ENCODE peak calls at places on chromosomes 12 and 14, in five cellular contexts. U is A549; W is H1; L is osteoblast; N is CD4-positive, CD25-positive, alpha-beta regulatory T cell. T is an unnamed sample.

GRCh38 chr12:16187684-16188083 is 89.8 kb downstream of the SLC15A5 start:
- DNase-seq in U (no peak), W (no peak), L (no peak), N (no peak), T (no peak)

GRCh38 chr14:32435411-32435810 is 106.3 kb downstream of the AKAP6 start:
- DNase-seq in U (no peak), W (no peak), L (no peak), N (no peak), T (no peak)

GRCh38 chr12:27142102-27142721 is 59.8 kb upstream of the C12orf71 start:
- DNase-seq in U (peak; percentile 84), W (peak; percentile 39), L (peak; percentile 39), N (peak; percentile 65), T (peak; percentile 73)

GRCh38 chr12:128976120-128976519 is 122.8 kb downstream of the GLT1D1 start:
- DNase-seq in U (peak; percentile 23), W (peak; percentile 53), L (no peak), N (peak; percentile 8), T (peak; percentile 29)

GRCh38 chr14:86481105-86481504 is 951.2 kb downstream of the FLRT2 start:
- DNase-seq in U (no peak), W (no peak), L (no peak), N (no peak), T (no peak)

GRCh38 chr14:23829736-23830474 is 123.7 kb upstream of the DHRS4 start:
- DNase-seq in U (peak; percentile 89), W (no peak), L (peak; percentile 86), N (no peak), T (no peak)

GRCh38 chr12:29735604-29736003 is 48.1 kb downstream of the TMTC1 start:
- DNase-seq in U (no peak), W (no peak), L (no peak), N (no peak), T (no peak)

GRCh38 chr12:69007858-69008314 is 74.9 kb upstream of the CPM start:
- DNase-seq in U (no peak), W (no peak), L (no peak), N (no peak), T (peak; percentile 32)

GRCh38 chr14:59707778-59708635 is 131.4 kb upstream of the CCDC175 start:
- DNase-seq in U (no peak), W (no peak), L (no peak), N (no peak), T (no peak)

GRCh38 chr12:76240281-76240680 is 107.9 kb downstream of the BBS10 start:
- DNase-seq in U (no peak), W (no peak), L (no peak), N (no peak), T (no peak)

GRCh38 chr14:67532998-67533753 is at the start of gene PLEKHH1:
- DNase-seq in U (peak; percentile 77), W (peak; percentile 63), L (peak; percentile 99), N (peak; percentile 72), T (peak; percentile 76)

GRCh38 chr14:91870001-91870400 is 2.7 kb upstream of the TC2N start:
- DNase-seq in U (peak; percentile 15), W (no peak), L (no peak), N (peak; percentile 94), T (no peak)

GRCh38 chr12:124831590-124831989 is 32.1 kb downstream of the SCARB1 start:
- DNase-seq in U (no peak), W (no peak), L (no peak), N (no peak), T (no peak)

GRCh38 chr14:73786632-73786941 is 65.0 kb upstream of the PTGR2 start:
- DNase-seq in U (peak; percentile 46), W (no peak), L (no peak), N (peak; percentile 61), T (peak; percentile 65)

GRCh38 chr14:73785834-73786631 is 65.6 kb upstream of the PTGR2 start:
- DNase-seq in U (peak; percentile 88), W (no peak), L (peak; percentile 89), N (peak; percentile 85), T (peak; percentile 82)

GRCh38 chr14:73784065-73784987 is 67.3 kb upstream of the PTGR2 start:
- DNase-seq in U (no peak), W (no peak), L (peak; percentile 68), N (peak; percentile 34), T (no peak)

GRCh38 chr14:73784988-73785313 is 66.7 kb upstream of the PTGR2 start:
- DNase-seq in U (no peak), W (no peak), L (no peak), N (no peak), T (no peak)

DNA sequence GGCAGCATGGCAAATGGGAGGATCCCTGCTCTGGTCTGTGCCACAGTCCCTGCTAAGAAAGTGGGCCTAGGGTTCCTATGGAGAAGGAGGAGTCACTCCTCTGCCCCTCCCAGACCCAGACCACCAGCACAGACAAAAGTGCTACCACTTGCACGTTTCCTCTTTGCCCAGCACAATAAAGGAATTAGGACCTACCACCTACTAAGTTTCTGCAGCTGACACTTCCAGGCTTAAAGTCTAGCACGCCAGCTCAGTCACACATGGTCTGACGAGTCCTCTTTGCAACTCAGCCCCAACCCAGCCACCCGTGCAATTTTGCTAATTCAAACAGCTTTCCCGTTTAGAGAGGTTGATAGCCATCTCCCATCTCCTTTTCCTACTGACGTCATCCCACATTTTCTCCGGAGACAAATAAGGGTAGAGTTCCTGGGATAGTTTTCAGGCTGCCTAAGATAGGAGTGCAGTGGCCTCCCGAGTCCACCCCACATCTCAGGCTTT is 66.2 kb upstream of the PTGR2 start:
- DNase-seq in U (peak; percentile 66), W (no peak), L (no peak), N (no peak), T (peak; percentile 75)
- H3K4me1 ChIP-seq in U (peaks cover 33% of the 10 kb centered on the region), W (peaks cover 11% of the 10 kb centered on the region), L (peaks cover 60% of the 10 kb centered on the region), N (peaks cover 58% of the 10 kb centered on the region), T (peaks cover 37% of the 10 kb centered on the region)

GRCh38 chr14:104140213-104140462 is 1.8 kb downstream of the KIF26A start:
- DNase-seq in U (no peak), W (no peak), L (no peak), N (no peak), T (no peak)
- H3K4me3 ChIP-seq in U (no peak overlapping the region), W (peak overlapping the region; percentile 62), L (no peak overlapping the region), N (no peak overlapping the region), T (peak overlapping the region; percentile 55)

DNA sequence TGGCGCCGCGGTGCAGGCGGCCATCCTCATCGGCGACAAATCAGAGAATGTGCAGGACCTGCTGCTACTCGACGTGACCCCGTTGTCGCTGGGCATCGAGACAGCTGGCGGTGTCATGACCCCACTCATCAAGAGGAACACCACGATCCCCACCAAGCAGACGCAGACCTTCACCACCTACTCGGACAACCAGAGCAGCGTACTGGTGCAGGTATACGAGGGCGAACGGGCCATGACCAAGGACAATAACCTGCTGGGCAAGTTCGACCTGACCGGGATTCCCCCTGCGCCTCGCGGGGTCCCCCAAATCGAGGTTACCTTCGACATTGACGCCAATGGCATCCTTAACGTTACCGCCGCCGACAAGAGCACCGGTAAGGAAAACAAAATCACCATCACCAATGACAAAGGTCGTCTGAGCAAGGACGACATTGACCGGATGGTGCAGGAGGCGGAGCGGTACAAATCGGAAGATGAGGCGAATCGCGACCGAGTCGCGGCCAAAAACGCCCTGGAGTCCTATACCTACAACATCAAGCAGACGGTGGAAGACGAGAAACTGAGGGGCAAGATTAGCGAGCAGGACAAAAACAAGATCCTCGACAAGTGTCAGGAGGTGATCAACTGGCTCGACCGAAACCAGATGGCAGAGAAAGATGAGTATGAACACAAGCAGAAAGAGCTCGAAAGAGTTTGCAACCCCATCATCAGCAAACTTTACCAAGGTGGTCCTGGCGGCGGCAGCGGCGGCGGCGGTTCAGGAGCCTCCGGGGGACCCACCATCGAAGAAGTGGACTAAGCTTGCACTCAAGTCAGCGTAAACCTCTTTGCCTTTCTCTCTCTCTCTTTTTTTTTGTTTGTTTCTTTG is 1.7 kb downstream of the HSPA2 start:
- DNase-seq in U (no peak), W (no peak), L (no peak), N (peak; percentile 20), T (no peak)
- H3K9me3 ChIP-seq in U (peaks cover 11% of the 10 kb centered on the region), W (peaks cover 19% of the 10 kb centered on the region), L (peaks cover 10% of the 10 kb centered on the region), N (peaks cover 5% of the 10 kb centered on the region), T (no peaks in the 10 kb centered on the region)

GRCh38 chr14:51546603-51547258 is 105.0 kb upstream of the FRMD6 start:
- DNase-seq in U (no peak), W (no peak), L (no peak), N (no peak), T (no peak)

GRCh38 chr14:51548187-51548586 is 103.5 kb upstream of the FRMD6 start:
- DNase-seq in U (no peak), W (no peak), L (no peak), N (no peak), T (no peak)

GRCh38 chr14:51546099-51546498 is 105.6 kb upstream of the FRMD6 start:
- DNase-seq in U (no peak), W (no peak), L (no peak), N (no peak), T (no peak)

GRCh38 chr14:51547260-51547659 is 104.5 kb upstream of the FRMD6 start:
- DNase-seq in U (peak; percentile 90), W (no peak), L (peak; percentile 89), N (no peak), T (no peak)

DNA sequence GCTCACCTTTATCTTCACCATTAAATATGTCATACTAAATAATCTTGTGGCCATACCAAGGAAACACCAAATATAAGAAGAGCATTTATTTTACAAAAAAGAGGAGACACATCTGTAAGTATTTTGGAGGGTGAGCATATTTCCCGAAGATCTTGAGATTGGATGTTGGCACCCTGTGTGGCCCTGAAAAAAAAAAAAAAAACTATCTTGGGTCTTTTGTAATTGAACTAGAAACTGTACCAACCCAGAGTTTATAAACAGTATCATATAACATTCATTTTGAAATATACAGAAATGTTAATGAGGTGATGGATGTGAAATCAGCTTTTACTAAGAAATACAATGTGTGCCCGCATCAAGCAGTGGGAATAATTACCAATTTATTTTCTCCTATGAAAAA is 104.0 kb upstream of the FRMD6 start:
- DNase-seq in U (no peak), W (no peak), L (no peak), N (no peak), T (no peak)
- H3K4me1 ChIP-seq in U (peaks cover 44% of the 10 kb centered on the region), W (no peaks in the 10 kb centered on the region), L (peaks cover 39% of the 10 kb centered on the region), N (no peaks in the 10 kb centered on the region), T (peaks cover 30% of the 10 kb centered on the region)

GRCh38 chr12:571795-572531 is 91.3 kb downstream of the NINJ2 start:
- DNase-seq in U (peak; percentile 74), W (no peak), L (peak; percentile 88), N (no peak), T (no peak)
- H3K4me3 ChIP-seq in U (peak overlapping the region; percentile 62), W (no peak overlapping the region), L (no peak overlapping the region), N (no peak overlapping the region), T (no peak overlapping the region)

GRCh38 chr12:31984806-31985591 is 25.8 kb downstream of the RESF1 start:
- DNase-seq in U (no peak), W (no peak), L (no peak), N (no peak), T (no peak)
- H3K9me3 ChIP-seq in U (peaks cover 41% of the 10 kb centered on the region), W (peaks cover 61% of the 10 kb centered on the region), L (no peaks in the 10 kb centered on the region), N (peaks cover 95% of the 10 kb centered on the region), T (peaks cover 3% of the 10 kb centered on the region)

T was measured in HAP-1.